ENCODE peak calls at places on chromosome 11, in seven cellular contexts. Z is HCT116, X is sigmoid colon, D is fibroblast of pulmonary artery, C is left lung, A is mucosa of descending colon, I is kidney epithelial cell. B is an unnamed sample.

GRCh38 chr11:36296925-36297604 is 977 bp downstream of the PRR5L start:
- DNase-seq in Z (no peak), X (no peak), D (peak), C (no peak), A (peak), I (no peak), B (peak)

GRCh38 chr11:128240546-128240945 is 346.8 kb downstream of the ETS1 start:
- DNase-seq in Z (no peak), X (no peak), D (peak), C (no peak), A (no peak), I (no peak), B (no peak)

GRCh38 chr11:47014097-47014496 is 77.5 kb downstream of the CSTPP1 start:
- DNase-seq in Z (no peak), X (no peak), D (no peak), C (no peak), A (no peak), I (no peak), B (no peak)

GRCh38 chr11:73265853-73266643 is 6.1 kb upstream of the P2RY6 start:
- DNase-seq in Z (no peak), X (peak), D (no peak), C (peak), A (no peak), I (no peak), B (no peak)

GRCh38 chr11:94924074-94925031 is 49.0 kb downstream of the CWC15 start:
- DNase-seq in Z (no peak), X (no peak), D (no peak), C (no peak), A (no peak), I (no peak), B (no peak)

GRCh38 chr11:12717851-12718291 is 43.6 kb downstream of the TEAD1 start:
- DNase-seq in Z (no peak), X (no peak), D (no peak), C (no peak), A (no peak), I (no peak), B (no peak)

GRCh38 chr11:70164705-70165104 is 38.4 kb upstream of the FADD start:
- DNase-seq in Z (no peak), X (no peak), D (no peak), C (no peak), A (no peak), I (no peak), B (no peak)

GRCh38 chr11:131311746-131312145 is 58.7 kb upstream of the NTM start:
- DNase-seq in Z (no peak), X (no peak), D (no peak), C (no peak), A (no peak), I (no peak), B (no peak)

GRCh38 chr11:79414644-79415317 is 26.0 kb downstream of the TENM4 start:
- DNase-seq in Z (no peak), X (no peak), D (peak), C (no peak), A (no peak), I (peak), B (no peak)

GRCh38 chr11:77014669-77015068 is 19.5 kb upstream of the B3GNT6 start:
- DNase-seq in Z (no peak), X (no peak), D (no peak), C (no peak), A (no peak), I (no peak), B (no peak)

GRCh38 chr11:74470526-74470925 is 3.2 kb upstream of the KCNE3 start:
- DNase-seq in Z (no peak), X (no peak), D (no peak), C (no peak), A (no peak), I (no peak), B (no peak)

GRCh38 chr11:2912498-2912897 is 16.7 kb downstream of the PHLDA2 start:
- DNase-seq in Z (peak), X (no peak), D (peak), C (peak), A (peak), I (peak), B (no peak)

GRCh38 chr11:76756341-76756771 is 26.8 kb upstream of the TSKU start:
- DNase-seq in Z (no peak), X (peak), D (no peak), C (no peak), A (no peak), I (no peak), B (no peak)

GRCh38 chr11:35458846-35459245 is 39.5 kb upstream of the SLC1A2 start:
- DNase-seq in Z (no peak), X (no peak), D (no peak), C (no peak), A (no peak), I (no peak), B (peak)

GRCh38 chr11:134932761-134933160 is 520.7 kb upstream of the B3GAT1 start:
- DNase-seq in Z (no peak), X (no peak), D (no peak), C (no peak), A (no peak), I (no peak), B (no peak)

GRCh38 chr11:84526250-84526649 is 1100.9 kb downstream of the DLG2 start:
- DNase-seq in Z (no peak), X (no peak), D (peak), C (no peak), A (no peak), I (no peak), B (no peak)

GRCh38 chr11:94504689-94505293 is 7.5 kb upstream of the C11orf97 start:
- DNase-seq in Z (peak), X (no peak), D (peak), C (no peak), A (peak), I (no peak), B (no peak)

GRCh38 chr11:121463689-121464335 is 11.0 kb upstream of the SORL1-AS1 start:
- DNase-seq in Z (no peak), X (no peak), D (no peak), C (no peak), A (no peak), I (no peak), B (no peak)

GRCh38 chr11:19805827-19806226 is 93.2 kb downstream of the NAV2 start:
- DNase-seq in Z (no peak), X (no peak), D (no peak), C (no peak), A (no peak), I (no peak), B (no peak)

GRCh38 chr11:15591112-15591537 is 476.4 kb downstream of the INSC start:
- DNase-seq in Z (no peak), X (no peak), D (no peak), C (no peak), A (no peak), I (no peak), B (no peak)

GRCh38 chr11:92810423-92810822 is 159.0 kb upstream of the MTNR1B start:
- DNase-seq in Z (no peak), X (no peak), D (no peak), C (no peak), A (no peak), I (no peak), B (no peak)

GRCh38 chr11:313787-314547 is at the start of gene IFITM1:
- DNase-seq in Z (no peak), X (no peak), D (peak), C (peak), A (peak), I (peak), B (peak)

GRCh38 chr11:77071077-77071476 is 4.3 kb downstream of the CAPN5 start:
- DNase-seq in Z (no peak), X (peak), D (no peak), C (no peak), A (no peak), I (no peak), B (no peak)

GRCh38 chr11:127998421-127998820 is 588.9 kb downstream of the ETS1 start:
- DNase-seq in Z (no peak), X (no peak), D (no peak), C (no peak), A (no peak), I (no peak), B (no peak)

GRCh38 chr11:34284836-34285235 is 73.0 kb downstream of the ABTB2 start:
- DNase-seq in Z (no peak), X (no peak), D (no peak), C (no peak), A (no peak), I (no peak), B (no peak)

GRCh38 chr11:5043385-5043784 is 2.9 kb upstream of the OR52J3 start:
- DNase-seq in Z (no peak), X (no peak), D (peak), C (no peak), A (no peak), I (no peak), B (no peak)

GRCh38 chr11:86769219-86769618 is 31.1 kb upstream of the PRSS23 start:
- DNase-seq in Z (no peak), X (no peak), D (no peak), C (no peak), A (no peak), I (no peak), B (no peak)

GRCh38 chr11:35786188-35786587 is 123.6 kb downstream of the TRIM44 start:
- DNase-seq in Z (no peak), X (no peak), D (peak), C (no peak), A (no peak), I (no peak), B (no peak)

GRCh38 chr11:34191592-34191991 is 86.2 kb downstream of the NAT10 start:
- DNase-seq in Z (no peak), X (no peak), D (no peak), C (no peak), A (no peak), I (no peak), B (no peak)

GRCh38 chr11:109041876-109042275 is 377.0 kb downstream of the DDX10 start:
- DNase-seq in Z (no peak), X (no peak), D (no peak), C (no peak), A (no peak), I (no peak), B (no peak)

GRCh38 chr11:34205326-34206035 is 100.1 kb downstream of the NAT10 start:
- DNase-seq in Z (no peak), X (no peak), D (no peak), C (no peak), A (no peak), I (no peak), B (no peak)

GRCh38 chr11:117888140-117888561 is 11.7 kb upstream of the FXYD6 start:
- DNase-seq in Z (no peak), X (no peak), D (no peak), C (no peak), A (no peak), I (no peak), B (no peak)

GRCh38 chr11:71247551-71248250 is 4.7 kb downstream of the SHANK2 start:
- DNase-seq in Z (no peak), X (peak), D (no peak), C (no peak), A (no peak), I (no peak), B (no peak)

GRCh38 chr11:73404506-73405145 is 28.4 kb downstream of the RELT start:
- DNase-seq in Z (no peak), X (no peak), D (no peak), C (no peak), A (no peak), I (no peak), B (no peak)

GRCh38 chr11:31340903-31341572 is 28.5 kb downstream of the DCDC1 start:
- DNase-seq in Z (peak), X (no peak), D (peak), C (no peak), A (peak), I (no peak), B (no peak)

GRCh38 chr11:64044730-64045386 is 9.1 kb downstream of the FLRT1 start:
- DNase-seq in Z (no peak), X (peak), D (no peak), C (no peak), A (no peak), I (no peak), B (no peak)

GRCh38 chr11:1401656-1402221 is 12.0 kb downstream of the BRSK2 start:
- DNase-seq in Z (no peak), X (no peak), D (peak), C (peak), A (peak), I (peak), B (no peak)

GRCh38 chr11:10800292-10800691 is 8.4 kb downstream of the EIF4G2 start:
- DNase-seq in Z (no peak), X (no peak), D (no peak), C (no peak), A (no peak), I (no peak), B (no peak)

GRCh38 chr11:31419669-31420068 is 50.0 kb downstream of the DNAJC24 start:
- DNase-seq in Z (no peak), X (no peak), D (no peak), C (no peak), A (no peak), I (no peak), B (no peak)

DNA sequence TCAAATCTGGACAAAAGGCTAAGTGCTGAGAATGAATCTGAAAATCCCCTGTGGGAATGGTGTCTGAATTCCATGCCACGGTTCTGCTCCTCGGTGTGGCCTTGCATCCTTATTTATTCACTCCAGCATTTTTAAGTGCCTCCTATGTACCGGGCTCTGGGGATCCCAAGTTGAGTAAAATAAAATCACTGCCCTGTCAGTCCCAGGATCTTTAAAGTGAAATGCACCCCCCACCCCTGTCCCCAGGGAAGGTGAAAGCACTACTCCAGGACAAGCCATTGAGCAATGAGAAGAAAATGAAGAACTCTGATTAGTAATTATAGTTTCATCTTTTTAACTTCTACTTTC is 3.3 kb downstream of the LGR4 start:
- DNase-seq in Z (no peak), X (no peak), D (no peak), C (no peak), A (peak), I (no peak), B (no peak)
- H3K4me3 ChIP-seq in Z (no peak), X (peak), D (no peak), C (no peak), A (no peak), I (peak), B (no peak)

DNA sequence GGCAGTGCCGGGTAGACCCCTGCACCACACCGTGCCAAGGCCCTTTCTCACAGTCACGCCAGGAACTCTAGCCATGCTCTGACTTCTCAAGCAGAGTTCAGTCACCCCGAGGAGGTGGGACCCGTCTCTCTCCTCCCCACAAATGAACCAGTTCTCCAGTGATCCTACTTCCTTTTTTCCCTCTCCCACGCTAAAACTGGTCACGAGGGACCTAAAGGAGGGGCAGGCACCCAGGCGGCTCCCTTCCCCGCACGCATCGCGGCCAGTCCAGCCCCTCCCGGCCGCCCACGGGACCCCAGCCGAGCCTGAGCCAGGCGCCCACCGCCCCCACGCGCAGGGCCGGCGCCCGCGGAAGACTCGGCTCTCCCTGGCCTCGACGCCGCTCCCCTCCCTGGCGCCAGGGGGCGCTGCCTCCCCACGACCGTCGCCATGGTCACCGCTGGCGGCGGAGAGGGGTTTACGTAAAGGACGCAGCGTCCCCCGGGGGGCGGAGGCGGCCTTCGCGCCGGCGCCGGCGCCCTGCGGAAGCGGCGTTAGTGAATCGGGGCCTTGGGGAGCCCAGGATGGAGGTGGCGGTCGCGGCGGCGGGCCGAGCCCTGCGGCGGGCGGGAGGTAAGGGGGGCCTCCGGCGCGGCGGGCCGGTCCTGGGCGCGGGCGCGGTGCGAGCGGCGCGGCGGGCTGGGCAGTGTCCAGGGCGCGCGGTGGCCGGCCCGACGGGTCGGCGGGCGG is at the start of gene DAGLA:
- DNase-seq in Z (no peak), X (peak), D (peak), C (peak), A (peak), I (no peak), B (no peak)
- TF ChIP-seq CTCF in Z (peak), X (peak), D (peak), C (peak), A (peak), I (peak), B (peak)

GRCh38 chr11:58039589-58039988 is 8.8 kb downstream of the OR6Q1 start:
- DNase-seq in Z (no peak), X (no peak), D (no peak), C (no peak), A (no peak), I (no peak), B (no peak)

GRCh38 chr11:58047818-58048217 is 17.1 kb downstream of the OR6Q1 start:
- DNase-seq in Z (no peak), X (no peak), D (no peak), C (no peak), A (no peak), I (no peak), B (no peak)

GRCh38 chr11:58046231-58046630 is 15.5 kb downstream of the OR6Q1 start:
- DNase-seq in Z (no peak), X (no peak), D (peak), C (no peak), A (no peak), I (no peak), B (no peak)

DNA sequence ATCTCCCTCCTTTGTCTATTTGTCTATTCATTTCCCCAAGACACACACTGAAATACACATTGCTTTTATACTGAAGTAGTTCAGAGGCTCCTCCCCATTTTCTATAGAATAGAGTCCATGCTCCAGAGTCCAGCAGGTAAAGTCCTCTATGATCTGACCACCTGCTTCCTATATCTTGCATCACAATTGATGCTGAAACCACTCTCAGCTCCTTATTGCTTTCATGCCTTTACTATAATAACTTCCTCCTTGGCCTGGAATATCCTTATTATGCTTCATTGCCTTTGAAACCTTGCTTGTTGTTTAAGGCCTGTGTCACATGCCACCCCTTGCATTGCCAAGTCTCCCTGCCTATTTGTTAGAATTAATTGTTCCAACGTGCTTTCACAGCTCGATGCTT is 12.6 kb downstream of the OR6Q1 start:
- DNase-seq in Z (no peak), X (no peak), D (no peak), C (no peak), A (peak), I (no peak), B (no peak)
- H3K4me3 ChIP-seq in Z (no peak), X (no peak), D (no peak), C (no peak), A (no peak), I (no peak), B (no peak)

DNA sequence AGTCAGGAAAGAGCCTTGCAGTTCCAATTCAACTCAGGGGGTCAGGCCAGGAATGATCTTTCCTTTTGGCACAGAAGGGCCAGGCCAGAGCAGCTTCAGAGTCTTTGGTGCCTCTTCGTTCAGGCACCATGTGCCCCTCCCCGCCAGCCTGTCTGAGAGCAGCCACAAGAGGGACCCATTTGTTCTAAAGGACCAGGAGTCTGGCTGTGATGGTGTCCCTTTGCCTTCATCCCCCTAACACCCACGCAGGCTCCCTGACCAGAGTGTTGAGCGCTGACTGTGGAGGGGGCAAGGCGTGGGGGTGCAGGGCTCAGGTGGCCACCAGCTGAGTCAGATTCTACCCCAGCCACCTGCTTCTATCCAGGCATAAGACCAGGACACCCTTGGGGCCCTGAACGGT is 156.4 kb downstream of the TTC17 start:
- DNase-seq in Z (no peak), X (no peak), D (no peak), C (no peak), A (no peak), I (no peak), B (no peak)
- TF ChIP-seq CTCF in Z (peak), X (no peak), D (peak), C (no peak), A (no peak), I (no peak), B (no peak)